ENCODE peak calls at places on chromosomes 16 and 17, in eight cellular contexts. W is BE2C; T is lower leg skin; D is non-pigmented ciliary epithelial cell; L is T-cell; P is caudate nucleus; Y is activated CD8-positive, alpha-beta memory T cell treated with anti-CD3 and anti-CD28 coated beads for 4 hours; C is WTC11. O is an unnamed sample.
A peak's percentile ranks its signal among the peaks of the same experiment; 100 is the strongest.

GRCh38 chr17:6577686-6578263 is 21.4 kb upstream of the PITPNM3 start:
- DNase-seq in T (no peak), D (no peak), C (no peak), W (no peak), P (no peak), Y (no peak), L (no peak), O (no peak)

GRCh38 chr17:34364741-34365140 is 1.7 kb upstream of the CCL1 start:
- DNase-seq in L (no peak), Y (no peak), D (no peak), P (no peak), C (no peak), T (no peak), W (no peak), O (no peak)

GRCh38 chr16:17459903-17460521 is 10.7 kb downstream of the XYLT1 start:
- DNase-seq in Y (no peak), P (no peak), T (no peak), W (no peak), C (no peak), D (no peak), L (no peak), O (no peak)

GRCh38 chr17:14307560-14308024 is 6.7 kb downstream of the HS3ST3B1 start:
- DNase-seq in C (no peak), T (no peak), W (no peak), P (no peak), Y (no peak), L (no peak), D (peak; percentile 70), O (no peak)

GRCh38 chr17:64240741-64241347 is 22.2 kb downstream of the TEX2 start:
- DNase-seq in C (no peak), D (no peak), W (peak; percentile 74), T (peak; percentile 56), Y (no peak), L (no peak), P (no peak), O (no peak)

GRCh38 chr16:82040296-82040695 is 5.2 kb downstream of the HSD17B2 start:
- DNase-seq in L (no peak), Y (no peak), P (no peak), D (no peak), W (no peak), T (no peak), C (no peak), O (no peak)

GRCh38 chr16:51431517-51432241 is 280.6 kb upstream of the SALL1 start:
- DNase-seq in D (peak; percentile 96), Y (no peak), T (no peak), W (no peak), C (no peak), P (peak; percentile 30), L (no peak), O (no peak)

GRCh38 chr16:30896203-30896889 is at the start of gene CTF1:
- DNase-seq in Y (no peak), L (no peak), T (peak; percentile 59), C (peak; percentile 77), D (no peak), P (peak; percentile 53), W (no peak), O (no peak)

GRCh38 chr16:54504372-54504771 is 217.8 kb upstream of the IRX3 start:
- DNase-seq in C (no peak), D (no peak), Y (no peak), P (no peak), W (no peak), L (no peak), T (no peak), O (no peak)